ENCODE peak calls at places on chromosome 19, in seven cellular contexts. R is IMR-90, I is neuronal stem cell, A is H1, W is mesendoderm, K is trophoblast cell, Y is mesenchymal stem cell. N is an unnamed sample.

GRCh38 chr19:43774103-43774939 is 6.5 kb downstream of the KCNN4 start:
- DNase-seq in R (peak; percentile 58), I (peak; percentile 57), A (no peak), W (peak; percentile 78), K (no peak), Y (peak; percentile 69), N (peak; percentile 87)

GRCh38 chr19:15296841-15297415 is 35.4 kb downstream of the BRD4 start:
- DNase-seq in R (no peak), I (no peak), A (no peak), W (no peak), K (peak; percentile 86), Y (no peak), N (no peak)

GRCh38 chr19:7970716-7971448 is 27.4 kb upstream of the TIMM44 start:
- DNase-seq in R (peak; percentile 28), I (peak; percentile 63), A (peak; percentile 34), W (peak; percentile 83), K (peak; percentile 69), Y (peak; percentile 60), N (peak; percentile 84)

GRCh38 chr19:44212865-44213346 is 574 bp downstream of the ZNF227 start:
- DNase-seq in R (peak; percentile 55), I (no peak), A (no peak), W (peak; percentile 47), K (peak; percentile 10), Y (peak; percentile 65), N (no peak)

GRCh38 chr19:55484571-55485438 is at the start of gene NAT14:
- DNase-seq in R (peak; percentile 48), I (peak; percentile 86), A (peak; percentile 68), W (peak; percentile 93), K (peak; percentile 77), Y (peak; percentile 86), N (peak; percentile 91)

GRCh38 chr19:52992109-52993004 is 21.4 kb upstream of the ERVV-1 start:
- DNase-seq in R (no peak), I (no peak), A (no peak), W (peak; percentile 21), K (no peak), Y (peak; percentile 23), N (peak; percentile 46)

GRCh38 chr19:49497047-49497789 is 984 bp downstream of the RPS11 start:
- DNase-seq in R (peak; percentile 47), I (no peak), A (no peak), W (peak; percentile 71), K (peak; percentile 62), Y (peak; percentile 58), N (peak; percentile 54)

GRCh38 chr19:35533822-35534521 is 716 bp downstream of the GAPDHS start:
- DNase-seq in R (peak; percentile 57), I (no peak), A (no peak), W (peak; percentile 86), K (peak; percentile 36), Y (peak; percentile 40), N (peak; percentile 71)

GRCh38 chr19:7705387-7706187 is 3.7 kb upstream of the FCER2 start:
- DNase-seq in R (no peak), I (no peak), A (no peak), W (no peak), K (peak; percentile 16), Y (no peak), N (no peak)

GRCh38 chr19:49442793-49443365 is 1.6 kb upstream of the SLC17A7 start:
- DNase-seq in R (peak; percentile 73), I (peak; percentile 92), A (peak; percentile 96), W (peak; percentile 98), K (peak; percentile 92), Y (peak; percentile 92), N (peak; percentile 100)

GRCh38 chr19:15846923-15847322 is 31.5 kb upstream of the OR10H1 start:
- DNase-seq in R (no peak), I (no peak), A (no peak), W (no peak), K (no peak), Y (no peak), N (no peak)

GRCh38 chr19:39320948-39321831 is 527 bp upstream of the LRFN1 start:
- DNase-seq in R (no peak), I (no peak), A (no peak), W (no peak), K (no peak), Y (no peak), N (no peak)

GRCh38 chr19:9673912-9674668 is 810 bp downstream of the ZNF562 start:
- DNase-seq in R (peak; percentile 5), I (no peak), A (no peak), W (peak; percentile 32), K (peak; percentile 26), Y (peak; percentile 11), N (no peak)

GRCh38 chr19:57633832-57634131 is 814 bp downstream of the ZNF211 start:
- DNase-seq in R (no peak), I (no peak), A (no peak), W (peak; percentile 28), K (peak; percentile 12), Y (no peak), N (no peak)

GRCh38 chr19:57637379-57637778 is 4.4 kb downstream of the ZNF211 start:
- DNase-seq in R (no peak), I (no peak), A (no peak), W (no peak), K (no peak), Y (no peak), N (no peak)

DNA sequence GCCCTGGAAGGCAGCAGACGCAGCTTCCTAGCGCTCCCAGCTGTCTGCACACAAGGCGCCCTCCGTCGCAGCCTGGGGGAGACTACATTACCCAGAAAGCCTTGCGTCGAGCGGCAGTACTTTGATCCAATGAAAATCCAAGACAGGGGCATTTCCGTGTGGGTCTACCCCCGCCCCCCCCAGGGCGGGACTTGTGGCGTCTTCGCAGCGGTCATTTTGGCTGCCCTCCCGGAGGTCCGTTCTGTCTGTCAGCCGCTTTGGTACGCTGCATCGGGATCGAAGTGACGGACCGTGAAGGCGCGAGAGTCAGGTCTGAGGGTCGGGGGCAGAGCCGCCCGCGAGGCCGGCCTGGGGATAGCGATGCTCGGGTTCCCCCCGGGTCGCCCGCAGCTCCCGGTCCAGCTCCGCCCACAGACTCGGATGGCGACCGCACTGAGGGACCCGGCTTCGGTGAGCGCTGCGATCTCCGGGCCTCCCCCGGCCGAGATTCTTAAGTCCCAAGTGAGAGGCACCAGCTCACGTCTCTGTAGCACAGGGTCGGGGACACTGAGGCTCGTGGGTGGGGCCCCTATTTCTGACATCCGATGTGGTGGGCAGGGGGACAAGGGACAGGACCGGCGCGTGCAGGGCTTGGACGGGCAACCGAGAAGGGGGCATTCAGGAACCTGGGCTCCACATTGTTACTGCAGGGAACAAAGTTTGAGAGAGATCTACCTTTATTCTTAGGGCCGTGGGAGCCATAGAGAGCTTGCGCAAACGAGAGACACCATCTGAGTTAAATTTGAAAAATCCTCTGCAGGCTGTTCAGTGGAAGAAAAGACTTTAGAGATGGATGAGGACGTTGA is at the start of gene ZNF211:
- DNase-seq in R (peak; percentile 93), I (peak; percentile 94), A (peak; percentile 84), W (peak; percentile 97), K (peak; percentile 97), Y (peak; percentile 95), N (peak; percentile 95)
- H3K18ac ChIP-seq in R (no peak within 1 kb of the TSS), I (peak within 1 kb of the TSS; percentile 92), A (no peak within 1 kb of the TSS), W (no peak within 1 kb of the TSS), K (peak within 1 kb of the TSS; percentile 35), Y (peak within 1 kb of the TSS; percentile 88), N (no peak within 1 kb of the TSS)

DNA sequence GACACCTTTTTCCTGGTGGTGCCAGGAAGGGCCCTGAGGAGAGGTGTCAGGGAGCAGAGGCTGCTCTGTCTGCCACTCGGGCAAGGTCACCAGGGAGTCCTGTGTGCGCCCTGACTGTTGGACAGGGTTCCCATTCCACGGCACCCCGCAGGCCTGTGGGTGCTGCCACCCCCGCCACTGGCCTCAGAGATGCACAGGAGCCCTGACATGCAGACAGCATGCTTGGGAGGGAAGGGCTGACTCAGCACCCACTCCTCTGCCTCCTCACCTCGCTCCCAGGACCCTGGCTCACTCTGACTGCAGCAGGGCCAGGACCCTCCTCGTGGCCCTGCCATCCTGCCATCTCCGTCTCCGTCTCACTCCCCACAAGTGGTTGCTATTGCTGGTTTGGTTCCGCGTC is 25.3 kb downstream of the MAU2 start:
- DNase-seq in R (no peak), I (no peak), A (no peak), W (no peak), K (no peak), Y (no peak), N (no peak)
- H3K18ac ChIP-seq in R (no peak overlapping the region), I (no peak overlapping the region), A (no peak overlapping the region), W (no peak overlapping the region), K (no peak overlapping the region), Y (no peak overlapping the region), N (no peak overlapping the region)

GRCh38 chr19:3459965-3460582 is 20.3 kb downstream of the SMIM24 start:
- DNase-seq in R (no peak), I (no peak), A (no peak), W (no peak), K (no peak), Y (no peak), N (no peak)

GRCh38 chr19:3459322-3459881 is 20.9 kb downstream of the SMIM24 start:
- DNase-seq in R (peak; percentile 94), I (no peak), A (no peak), W (peak; percentile 95), K (peak; percentile 49), Y (peak; percentile 98), N (peak; percentile 78)

GRCh38 chr19:3458229-3458555 is 22.1 kb downstream of the SMIM24 start:
- DNase-seq in R (no peak), I (no peak), A (no peak), W (peak; percentile 63), K (no peak), Y (peak; percentile 88), N (no peak)

GRCh38 chr19:3457531-3458228 is 22.6 kb downstream of the SMIM24 start:
- DNase-seq in R (no peak), I (no peak), A (no peak), W (peak; percentile 80), K (no peak), Y (peak; percentile 69), N (no peak)

DNA sequence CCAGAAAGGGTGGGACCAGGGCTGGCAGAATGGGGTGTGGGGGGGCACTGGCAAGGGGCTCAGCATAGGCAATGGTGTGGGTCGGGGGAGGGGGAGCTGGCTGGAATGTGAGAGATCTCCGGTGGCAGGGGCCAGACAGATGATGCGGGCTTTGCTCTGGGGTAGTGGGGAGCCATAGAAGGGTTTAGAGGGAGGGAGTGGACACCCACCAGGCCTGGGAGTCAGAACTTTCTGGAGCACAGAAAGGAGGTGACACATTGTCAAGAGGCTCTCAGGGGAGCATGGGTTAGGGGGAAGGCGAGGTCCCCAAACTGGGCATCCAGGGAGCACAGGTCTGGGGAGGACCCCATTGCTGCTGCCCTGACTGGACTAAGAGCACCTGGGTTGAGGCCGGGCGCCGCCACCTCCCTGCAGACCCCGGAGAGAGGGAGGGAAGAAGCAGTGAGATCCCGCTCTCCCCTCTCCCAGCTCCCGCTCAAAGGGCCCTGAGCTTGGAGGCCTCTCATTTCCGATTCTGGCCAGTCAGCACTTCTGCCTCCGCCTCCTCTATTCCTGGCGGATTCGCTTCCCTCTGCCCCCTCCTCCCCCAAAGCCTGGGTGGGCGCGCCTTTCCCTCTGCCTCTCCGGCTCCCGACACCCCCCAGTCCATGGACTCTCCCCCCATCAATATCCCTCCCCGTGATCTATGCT is 21.6 kb downstream of the SMIM24 start:
- DNase-seq in R (peak; percentile 25), I (no peak), A (no peak), W (peak; percentile 82), K (no peak), Y (peak; percentile 84), N (peak; percentile 71)
- H3K18ac ChIP-seq in R (no peak overlapping the region), I (peak overlapping the region; percentile 71), A (peak overlapping the region; percentile 78), W (peak overlapping the region; percentile 51), K (no peak overlapping the region), Y (peak overlapping the region; percentile 99), N (no peak overlapping the region)

GRCh38 chr19:36797786-36798108 is 25.1 kb upstream of the ZNF850 start:
- DNase-seq in R (no peak), I (no peak), A (no peak), W (no peak), K (no peak), Y (no peak), N (no peak)
- H3K18ac ChIP-seq in R (no peak overlapping the region), I (no peak overlapping the region), A (no peak overlapping the region), W (no peak overlapping the region), K (no peak overlapping the region), Y (peak overlapping the region; percentile 90), N (no peak overlapping the region)

GRCh38 chr19:45947926-45948325 is 25.7 kb downstream of the NOVA2 start:
- DNase-seq in R (peak; percentile 36), I (no peak), A (no peak), W (no peak), K (no peak), Y (no peak), N (no peak)
- H3K18ac ChIP-seq in R (no peak overlapping the region), I (no peak overlapping the region), A (no peak overlapping the region), W (no peak overlapping the region), K (no peak overlapping the region), Y (no peak overlapping the region), N (no peak overlapping the region)